ENCODE peak calls at places on chromosomes 1 and 21, in six cellular contexts. One of them, this sample, is unnamed.

GRCh38 chr21:42057861-42058437 is 13.2 kb upstream of the UMODL1 start:
- DNase-seq in mesendoderm: no peak
- DNase-seq in H9: no peak
- DNase-seq in neuronal stem cell: no peak
- DNase-seq in IMR-90: no peak
- DNase-seq in mesenchymal stem cell: peak
- DNase-seq in this sample: no peak

GRCh38 chr1:41696381-41696780 is 211.9 kb upstream of the EDN2 start:
- DNase-seq in neuronal stem cell: no peak
- DNase-seq in mesenchymal stem cell: no peak
- DNase-seq in mesendoderm: no peak
- DNase-seq in IMR-90: no peak
- DNase-seq in H9: no peak
- DNase-seq in this sample: no peak

GRCh38 chr1:210198840-210199239 is 33.8 kb upstream of the SERTAD4 start:
- DNase-seq in IMR-90: no peak
- DNase-seq in neuronal stem cell: no peak
- DNase-seq in H9: no peak
- DNase-seq in mesenchymal stem cell: no peak
- DNase-seq in mesendoderm: no peak
- DNase-seq in this sample: no peak

GRCh38 chr21:37855568-37856391 is 60.5 kb downstream of the KCNJ6 start:
- DNase-seq in H9: no peak
- DNase-seq in mesenchymal stem cell: peak
- DNase-seq in neuronal stem cell: no peak
- DNase-seq in IMR-90: peak
- DNase-seq in mesendoderm: no peak
- DNase-seq in this sample: peak

GRCh38 chr1:203128691-203129500 is 1.4 kb downstream of the ADORA1 start:
- DNase-seq in mesendoderm: no peak
- DNase-seq in neuronal stem cell: no peak
- DNase-seq in mesenchymal stem cell: no peak
- DNase-seq in H9: peak
- DNase-seq in IMR-90: no peak
- DNase-seq in this sample: no peak

GRCh38 chr1:7705908-7706216 is 65.2 kb upstream of the VAMP3 start:
- DNase-seq in neuronal stem cell: no peak
- DNase-seq in mesendoderm: no peak
- DNase-seq in mesenchymal stem cell: no peak
- DNase-seq in IMR-90: no peak
- DNase-seq in H9: no peak
- DNase-seq in this sample: no peak

GRCh38 chr1:236164273-236164672 is 21.9 kb downstream of the GPR137B start:
- DNase-seq in H9: no peak
- DNase-seq in neuronal stem cell: no peak
- DNase-seq in IMR-90: no peak
- DNase-seq in mesendoderm: no peak
- DNase-seq in mesenchymal stem cell: no peak
- DNase-seq in this sample: no peak

GRCh38 chr1:163824006-163824405 is 502.3 kb downstream of the NUF2 start:
- DNase-seq in H9: no peak
- DNase-seq in neuronal stem cell: no peak
- DNase-seq in IMR-90: peak
- DNase-seq in mesenchymal stem cell: no peak
- DNase-seq in mesendoderm: no peak
- DNase-seq in this sample: no peak

GRCh38 chr21:35400233-35400939 is 351.3 kb upstream of the RUNX1 start:
- DNase-seq in mesenchymal stem cell: peak
- DNase-seq in H9: no peak
- DNase-seq in mesendoderm: peak
- DNase-seq in IMR-90: peak
- DNase-seq in neuronal stem cell: peak
- DNase-seq in this sample: peak

DNA sequence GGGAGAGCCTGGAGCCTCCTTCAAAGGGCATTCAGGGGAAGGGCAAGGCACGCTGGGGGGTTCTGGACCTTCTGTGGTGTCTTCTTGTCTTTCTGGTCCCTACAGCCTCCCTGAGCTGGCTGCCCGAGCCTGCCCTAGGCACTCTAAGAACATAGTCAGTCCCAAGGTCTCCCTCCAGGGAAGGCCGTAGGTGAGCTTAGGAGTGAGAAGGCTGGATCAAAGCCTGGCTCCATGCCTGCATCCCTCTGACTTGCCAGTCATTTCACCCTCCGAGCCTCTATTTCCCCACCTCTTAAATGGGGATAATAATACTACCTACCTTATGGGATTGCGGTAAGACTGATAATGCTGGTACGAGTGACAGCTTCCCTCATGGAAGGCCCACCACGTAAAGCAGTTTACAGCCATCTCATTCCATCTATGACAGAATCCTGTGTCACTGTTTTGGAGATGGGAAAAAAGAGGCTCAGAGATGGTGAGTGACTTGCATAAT is 20.8 kb downstream of the PTPRF start:
- DNase-seq in mesenchymal stem cell: no peak
- DNase-seq in IMR-90: no peak
- DNase-seq in mesendoderm: no peak
- DNase-seq in H9: no peak
- DNase-seq in neuronal stem cell: no peak
- DNase-seq in this sample: no peak
- H2BK120ac ChIP-seq in mesenchymal stem cell: no peak
- H2BK120ac ChIP-seq in IMR-90: no peak
- H2BK120ac ChIP-seq in mesendoderm: no peak
- H2BK120ac ChIP-seq in H9: no peak
- H2BK120ac ChIP-seq in neuronal stem cell: no peak
- H2BK120ac ChIP-seq in this sample: no peak

GRCh38 chr1:153563991-153564390 is 1.7 kb downstream of the S100A2 start:
- DNase-seq in mesenchymal stem cell: no peak
- DNase-seq in mesendoderm: no peak
- DNase-seq in H9: peak
- DNase-seq in neuronal stem cell: no peak
- DNase-seq in IMR-90: no peak
- DNase-seq in this sample: no peak
- H2BK120ac ChIP-seq in mesenchymal stem cell: peak
- H2BK120ac ChIP-seq in mesendoderm: no peak
- H2BK120ac ChIP-seq in H9: no peak
- H2BK120ac ChIP-seq in neuronal stem cell: no peak
- H2BK120ac ChIP-seq in IMR-90: peak
- H2BK120ac ChIP-seq in this sample: no peak

DNA sequence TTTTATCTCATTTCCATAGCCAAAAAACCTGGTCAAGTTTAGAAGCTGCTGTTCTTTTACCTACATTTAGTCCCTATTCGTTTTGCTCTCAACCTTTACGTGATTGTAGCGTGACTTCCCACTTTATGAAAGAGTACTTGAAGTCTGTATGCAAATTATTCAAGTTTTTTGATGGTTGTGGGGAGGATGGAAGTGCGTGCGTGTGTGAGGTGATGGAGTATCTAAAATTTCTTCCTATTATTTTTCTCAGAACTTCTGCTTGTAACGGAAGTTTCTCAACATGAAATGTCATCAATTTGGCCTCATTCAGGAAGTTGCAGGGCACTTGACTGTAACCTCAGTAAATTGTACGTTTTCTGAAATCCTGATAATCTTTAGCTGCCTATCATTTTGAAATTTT is 64.0 kb downstream of the SAMSN1 start:
- DNase-seq in mesendoderm: no peak
- DNase-seq in neuronal stem cell: no peak
- DNase-seq in H9: no peak
- DNase-seq in IMR-90: no peak
- DNase-seq in mesenchymal stem cell: no peak
- DNase-seq in this sample: no peak
- H2BK120ac ChIP-seq in mesendoderm: no peak
- H2BK120ac ChIP-seq in neuronal stem cell: no peak
- H2BK120ac ChIP-seq in H9: no peak
- H2BK120ac ChIP-seq in IMR-90: no peak
- H2BK120ac ChIP-seq in mesenchymal stem cell: no peak
- H2BK120ac ChIP-seq in this sample: no peak

DNA sequence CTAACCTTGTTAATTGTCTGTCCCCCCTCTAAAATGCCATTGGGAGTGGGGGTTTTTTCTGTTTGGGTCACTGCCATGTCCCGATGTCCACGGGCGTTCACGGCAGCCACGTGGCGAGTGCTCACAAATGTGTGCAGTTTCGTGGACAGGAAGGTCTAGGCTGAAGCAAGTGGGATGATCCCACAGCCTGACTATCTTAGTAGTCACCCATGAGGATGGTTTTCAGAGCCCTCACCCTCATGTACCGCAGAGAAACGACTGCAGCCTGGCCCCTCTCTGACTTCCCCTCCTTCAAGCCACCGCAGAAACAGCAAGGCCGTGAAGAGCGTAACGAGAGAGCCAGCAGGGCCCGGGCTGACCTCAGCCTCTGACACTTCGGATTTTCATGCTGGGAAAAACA is 52.3 kb upstream of the COX20 start:
- DNase-seq in H9: no peak
- DNase-seq in mesendoderm: no peak
- DNase-seq in neuronal stem cell: no peak
- DNase-seq in IMR-90: no peak
- DNase-seq in mesenchymal stem cell: no peak
- DNase-seq in this sample: no peak
- H2BK120ac ChIP-seq in H9: no peak
- H2BK120ac ChIP-seq in mesendoderm: no peak
- H2BK120ac ChIP-seq in neuronal stem cell: no peak
- H2BK120ac ChIP-seq in IMR-90: no peak
- H2BK120ac ChIP-seq in mesenchymal stem cell: no peak
- H2BK120ac ChIP-seq in this sample: no peak

GRCh38 chr1:68221971-68222355 is 10.4 kb downstream of the WLS start:
- DNase-seq in mesenchymal stem cell: peak
- DNase-seq in mesendoderm: no peak
- DNase-seq in H9: no peak
- DNase-seq in neuronal stem cell: no peak
- DNase-seq in IMR-90: peak
- DNase-seq in this sample: no peak
- H2BK120ac ChIP-seq in mesenchymal stem cell: no peak
- H2BK120ac ChIP-seq in mesendoderm: no peak
- H2BK120ac ChIP-seq in H9: no peak
- H2BK120ac ChIP-seq in neuronal stem cell: no peak
- H2BK120ac ChIP-seq in IMR-90: no peak
- H2BK120ac ChIP-seq in this sample: no peak

GRCh38 chr1:54516249-54516920 is 31.6 kb upstream of the ACOT11 start:
- DNase-seq in IMR-90: peak
- DNase-seq in H9: no peak
- DNase-seq in mesendoderm: no peak
- DNase-seq in neuronal stem cell: no peak
- DNase-seq in mesenchymal stem cell: no peak
- DNase-seq in this sample: no peak
- H2BK120ac ChIP-seq in IMR-90: no peak
- H2BK120ac ChIP-seq in H9: no peak
- H2BK120ac ChIP-seq in mesendoderm: no peak
- H2BK120ac ChIP-seq in neuronal stem cell: no peak
- H2BK120ac ChIP-seq in mesenchymal stem cell: no peak
- H2BK120ac ChIP-seq in this sample: no peak

DNA sequence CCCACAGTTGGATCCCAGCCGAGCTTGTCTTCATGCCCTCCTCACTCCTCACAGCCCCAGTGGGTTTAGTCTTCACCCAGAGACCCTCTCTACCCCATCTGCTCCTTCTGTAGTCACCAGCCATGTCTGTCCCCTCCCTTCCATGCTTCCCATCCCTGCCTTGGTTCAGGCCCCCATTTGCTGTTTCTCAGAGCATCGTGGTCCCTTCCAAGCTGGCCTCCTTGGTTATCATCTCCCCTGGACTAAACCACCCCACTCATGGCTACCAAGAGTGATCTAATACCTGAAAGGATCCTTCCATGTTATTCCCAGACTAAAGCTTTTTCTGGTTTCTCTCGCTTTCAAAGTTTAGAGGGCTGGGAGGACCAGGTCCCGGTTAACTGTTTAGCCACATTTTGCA is 8.3 kb downstream of the CNIH3 start:
- DNase-seq in mesendoderm: no peak
- DNase-seq in H9: no peak
- DNase-seq in mesenchymal stem cell: no peak
- DNase-seq in neuronal stem cell: no peak
- DNase-seq in IMR-90: no peak
- DNase-seq in this sample: no peak
- H2BK120ac ChIP-seq in mesendoderm: no peak
- H2BK120ac ChIP-seq in H9: no peak
- H2BK120ac ChIP-seq in mesenchymal stem cell: peak
- H2BK120ac ChIP-seq in neuronal stem cell: no peak
- H2BK120ac ChIP-seq in IMR-90: peak
- H2BK120ac ChIP-seq in this sample: no peak

DNA sequence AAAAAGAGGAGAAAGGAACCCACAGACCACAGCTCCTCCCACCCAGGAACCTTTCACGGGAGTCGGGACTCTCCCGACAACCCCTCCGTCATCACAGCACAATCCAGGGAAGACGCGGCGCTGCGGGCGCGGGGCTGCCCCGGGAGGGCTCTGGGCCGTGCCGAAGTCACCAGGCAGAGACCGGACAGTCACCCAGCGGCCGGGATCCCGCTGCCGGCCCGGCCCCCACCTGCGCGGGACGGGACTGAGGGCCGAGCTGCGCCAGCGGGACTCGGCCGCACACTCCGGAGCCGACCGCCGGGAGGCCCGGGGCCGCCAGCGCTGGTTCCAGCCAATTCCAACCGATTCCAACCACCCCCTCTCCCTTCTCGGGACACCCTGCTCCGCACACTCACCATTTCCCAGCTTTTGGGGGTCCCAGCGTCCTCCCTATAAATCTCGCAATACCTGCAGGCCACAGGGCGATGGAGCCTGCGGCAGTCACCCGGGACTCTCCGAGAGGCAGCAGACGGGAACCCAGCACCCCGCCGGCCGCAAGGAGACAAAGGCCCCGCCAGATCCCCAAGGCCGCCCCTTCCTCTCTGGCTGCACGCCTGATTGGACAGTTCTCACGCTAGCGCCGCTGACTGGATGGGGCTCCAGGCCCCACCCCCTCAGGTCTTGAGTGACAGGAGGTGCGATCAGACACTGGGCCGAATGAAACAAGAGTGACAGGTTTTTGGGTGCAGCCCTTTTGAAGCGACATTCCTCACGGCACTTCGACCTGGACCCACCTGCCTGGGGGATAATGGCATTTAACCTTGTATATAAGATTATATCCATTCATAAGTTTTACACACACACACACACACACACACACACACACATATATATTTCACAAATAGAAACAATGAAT is at the start of gene ZNF695:
- DNase-seq in H9: peak
- DNase-seq in IMR-90: peak
- DNase-seq in mesenchymal stem cell: peak
- DNase-seq in neuronal stem cell: peak
- DNase-seq in mesendoderm: peak
- DNase-seq in this sample: peak
- H2BK120ac ChIP-seq in H9: no peak
- H2BK120ac ChIP-seq in IMR-90: no peak
- H2BK120ac ChIP-seq in mesenchymal stem cell: no peak
- H2BK120ac ChIP-seq in neuronal stem cell: no peak
- H2BK120ac ChIP-seq in mesendoderm: no peak
- H2BK120ac ChIP-seq in this sample: no peak

DNA sequence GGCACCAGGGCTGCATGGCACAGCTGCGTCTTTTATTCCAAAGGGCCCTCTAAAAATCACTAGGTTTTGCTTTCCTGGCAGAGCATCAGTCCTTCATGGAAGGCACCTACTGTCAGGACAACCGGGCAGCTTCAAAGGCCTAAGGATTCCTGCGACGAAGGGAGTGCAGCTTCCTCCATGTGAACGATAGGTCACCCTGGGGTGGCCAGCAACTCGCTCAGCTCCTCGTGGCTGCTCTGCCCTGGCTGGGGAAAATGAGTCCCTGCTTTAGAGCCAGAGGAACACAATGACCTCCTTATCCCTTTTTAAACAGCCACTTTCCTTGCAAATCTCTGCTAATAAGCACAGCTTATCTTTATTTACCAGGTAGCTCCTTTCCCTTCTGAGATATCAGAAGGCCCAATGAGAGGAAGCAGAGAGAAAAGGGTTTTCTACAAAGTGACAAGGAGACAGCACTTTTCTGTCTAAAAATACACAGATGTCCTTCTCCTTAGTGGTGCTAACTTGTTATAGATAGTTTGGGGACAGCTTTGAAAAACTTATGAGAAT is 71.6 kb upstream of the SMYD2 start:
- DNase-seq in neuronal stem cell: no peak
- DNase-seq in mesenchymal stem cell: no peak
- DNase-seq in mesendoderm: no peak
- DNase-seq in IMR-90: no peak
- DNase-seq in H9: no peak
- DNase-seq in this sample: no peak
- H2BK120ac ChIP-seq in neuronal stem cell: no peak
- H2BK120ac ChIP-seq in mesenchymal stem cell: no peak
- H2BK120ac ChIP-seq in mesendoderm: no peak
- H2BK120ac ChIP-seq in IMR-90: no peak
- H2BK120ac ChIP-seq in H9: no peak
- H2BK120ac ChIP-seq in this sample: no peak

This sample was measured in H1.